ENCODE peak calls at places on chromosomes 2 and 18, in seven cellular contexts. G, B, N, U, J, Q and D are unnamed samples. For H3K9me3, the result is how much of the 10 kb centered on the place peaks cover.

GRCh38 chr2:150491430-150491829 is 4.0 kb upstream of the RND3 start:
- DNase-seq in N (no peak), Q (no peak), J (no peak), G (no peak), U (no peak), B (no peak), D (no peak)

GRCh38 chr2:115910270-115910669 is 1467.8 kb downstream of the DPP10 start:
- DNase-seq in B (no peak), J (no peak), Q (no peak), G (peak), U (no peak), N (no peak), D (peak)

GRCh38 chr18:28095041-28095440 is 81.9 kb downstream of the CDH2 start:
- DNase-seq in J (no peak), Q (no peak), B (peak), G (no peak), U (no peak), N (peak), D (no peak)

GRCh38 chr18:7872569-7872968 is 305.5 kb downstream of the PTPRM start:
- DNase-seq in U (peak), B (peak), G (no peak), Q (no peak), J (no peak), N (peak), D (no peak)

GRCh38 chr2:187617925-187618324 is 63.7 kb upstream of the TFPI start:
- DNase-seq in J (no peak), U (no peak), Q (no peak), N (no peak), G (no peak), B (peak), D (no peak)

GRCh38 chr2:75612862-75613243 is 33.7 kb upstream of the MRPL19 start:
- DNase-seq in Q (no peak), J (no peak), G (no peak), B (no peak), N (no peak), U (no peak), D (no peak)

GRCh38 chr2:239113164-239113563 is 265.3 kb downstream of the TWIST2 start:
- DNase-seq in B (peak), U (peak), J (peak), G (no peak), Q (no peak), N (peak), D (no peak)

GRCh38 chr18:31206787-31207381 is 44.2 kb upstream of the DSC1 start:
- DNase-seq in G (peak), N (peak), U (peak), Q (peak), B (peak), J (peak), D (peak)

GRCh38 chr2:191158751-191159150 is 8.0 kb upstream of the STAT4 start:
- DNase-seq in N (no peak), Q (no peak), B (no peak), G (no peak), J (no peak), U (no peak), D (no peak)

GRCh38 chr18:66826211-66826610 is 222.3 kb upstream of the CDH19 start:
- DNase-seq in U (no peak), G (no peak), J (no peak), Q (no peak), N (no peak), B (no peak), D (no peak)

GRCh38 chr2:44769349-44770005 is 172.0 kb upstream of the SIX3 start:
- DNase-seq in G (no peak), Q (no peak), J (no peak), U (no peak), B (no peak), N (no peak), D (no peak)

GRCh38 chr2:36485521-36485920 is 112.4 kb downstream of the FEZ2 start:
- DNase-seq in N (peak), G (no peak), Q (no peak), B (peak), J (no peak), U (peak), D (no peak)

GRCh38 chr18:73461038-73461779 is 593.4 kb upstream of the NETO1 start:
- DNase-seq in N (no peak), J (no peak), U (no peak), B (peak), Q (no peak), G (peak), D (peak)

GRCh38 chr2:153106802-153107477 is 371.6 kb downstream of the RPRM start:
- DNase-seq in U (no peak), J (no peak), Q (no peak), G (no peak), B (no peak), N (no peak), D (no peak)

GRCh38 chr18:27382477-27383216 is 197.5 kb upstream of the CHST9 start:
- DNase-seq in U (no peak), J (no peak), G (no peak), N (no peak), B (no peak), Q (no peak), D (no peak)

DNA sequence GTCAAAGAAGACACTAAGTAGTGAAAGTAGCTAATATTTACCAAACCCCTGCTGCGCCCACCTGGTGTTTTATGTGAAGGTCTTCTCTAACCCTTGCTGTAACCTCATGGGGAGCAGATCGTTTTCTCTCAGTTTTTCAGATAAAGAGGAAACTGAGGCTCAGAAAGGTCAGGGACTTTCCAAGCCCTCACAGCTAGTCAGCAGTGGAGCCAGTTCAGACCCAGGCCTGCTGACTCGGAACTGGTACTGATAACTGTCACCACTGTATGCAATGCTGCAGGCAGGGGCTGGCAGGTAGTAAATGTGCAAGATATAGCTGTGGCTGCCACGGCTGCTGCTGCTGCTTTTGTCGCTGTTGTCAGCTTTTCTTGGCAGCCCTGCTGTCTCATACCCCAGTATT is 69.1 kb downstream of the LRRFIP1 start:
- DNase-seq in G (no peak), B (no peak), U (no peak), J (no peak), N (no peak), Q (no peak), D (no peak)
- H3K9ac ChIP-seq in G (peak), B (no peak), U (no peak), J (peak), N (peak), Q (no peak), D (no peak)

GRCh38 chr18:64276736-64277135 is 127.8 kb upstream of the LINC00305 start:
- DNase-seq in J (no peak), B (no peak), Q (no peak), U (no peak), N (no peak), G (no peak), D (no peak)
- H3K9me3 ChIP-seq in J (under half), B (under half), Q (under half), U (under half), N (under half), G (under half), D (half or more)

DNA sequence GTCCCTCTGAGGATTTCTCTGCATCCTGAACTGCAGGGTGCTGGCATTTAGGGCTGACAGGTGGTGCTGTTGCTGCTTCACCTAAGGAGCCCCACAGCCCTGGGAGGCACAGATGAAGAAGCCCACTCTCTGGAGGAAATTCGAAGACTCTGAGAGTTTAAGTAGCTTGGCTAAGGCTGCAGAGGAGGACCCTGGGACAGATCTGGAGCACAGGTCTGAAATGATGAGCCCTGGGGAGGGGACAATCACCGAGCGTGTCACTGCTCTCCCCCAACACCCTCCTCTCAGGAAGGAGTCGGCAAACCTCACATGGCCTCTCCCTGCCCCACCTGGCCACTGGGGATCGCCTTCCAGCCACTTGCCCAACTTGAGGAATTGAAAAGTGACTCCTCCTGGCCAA is 18.6 kb downstream of the CYP27C1 start:
- DNase-seq in N (no peak), J (no peak), U (no peak), G (no peak), B (no peak), Q (no peak), D (peak)
- H3K9ac ChIP-seq in N (no peak), J (no peak), U (no peak), G (no peak), B (no peak), Q (no peak), D (no peak)

DNA sequence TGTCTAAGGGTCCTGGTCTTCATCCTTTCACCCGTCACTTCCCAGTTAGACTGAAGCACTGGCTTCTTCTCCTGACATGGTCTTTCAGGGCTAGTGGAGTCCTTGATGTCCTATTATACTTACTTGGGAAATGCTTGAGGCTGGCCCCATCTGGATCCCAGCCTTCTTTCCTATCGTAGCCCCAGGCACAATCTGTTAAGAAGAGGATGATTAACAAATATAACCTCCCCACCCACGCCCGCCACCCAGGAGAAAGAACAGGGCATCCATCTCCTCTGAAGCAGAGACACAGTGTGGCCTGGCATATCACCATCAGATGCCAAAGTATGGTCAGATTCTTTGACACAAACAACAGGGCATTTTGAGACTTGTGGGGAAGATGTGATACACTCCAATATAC is 530.1 kb downstream of the SOX11 start:
- DNase-seq in B (no peak), G (no peak), U (no peak), N (no peak), Q (no peak), J (no peak), D (no peak)
- H3K9me3 ChIP-seq in B (under half), G (under half), U (under half), N (under half), Q (under half), J (under half), D (under half)